ENCODE peak calls at places on chromosomes 11 and 22, in four cellular contexts. R, Y, P and U are unnamed samples.

GRCh38 chr11:26093206-26093605 is 238.7 kb upstream of the ANO3 start:
- DNase-seq in R (no peak), Y (no peak), P (no peak), U (no peak)

GRCh38 chr11:57072640-57073039 is 83.9 kb downstream of the OR5AK2 start:
- DNase-seq in R (no peak), Y (no peak), P (no peak), U (no peak)

GRCh38 chr11:75408852-75409219 is 9.5 kb downstream of the RPS3 start:
- DNase-seq in R (no peak), Y (no peak), P (no peak), U (no peak)

GRCh38 chr11:119787074-119787461 is 58.1 kb upstream of the NECTIN1 start:
- DNase-seq in R (no peak), Y (no peak), P (no peak), U (no peak)

GRCh38 chr22:45602824-45603301 is 68.8 kb upstream of the ATXN10 start:
- DNase-seq in R (no peak), Y (no peak), P (no peak), U (peak)

GRCh38 chr11:45180158-45180887 is 33.9 kb downstream of the PRDM11 start:
- DNase-seq in R (no peak), Y (peak), P (peak), U (peak)

GRCh38 chr22:41256898-41257260 is 16.1 kb upstream of the CHADL start:
- DNase-seq in R (no peak), Y (no peak), P (peak), U (no peak)

GRCh38 chr11:96447711-96448110 is 57.9 kb downstream of the JRKL start:
- DNase-seq in R (no peak), Y (no peak), P (no peak), U (no peak)

GRCh38 chr11:107259826-107260225 is 197.8 kb downstream of the CWF19L2 start:
- DNase-seq in R (no peak), Y (no peak), P (peak), U (no peak)

GRCh38 chr11:5291207-5291838 is 10.4 kb downstream of the OR51B4 start:
- DNase-seq in R (no peak), Y (no peak), P (no peak), U (no peak)

GRCh38 chr11:2888266-2888968 is 2.8 kb upstream of the CDKN1C start:
- DNase-seq in R (no peak), Y (peak), P (peak), U (peak)

GRCh38 chr11:86671386-86672006 is 920 bp downstream of the ME3 start:
- DNase-seq in R (no peak), Y (peak), P (peak), U (peak)
- TF ChIP-seq CTCF in R (no peak), Y (no peak), P (no peak), U (no peak)

GRCh38 chr22:38262051-38262795 is 10.6 kb downstream of the TMEM184B start:
- DNase-seq in R (no peak), Y (peak), P (no peak), U (peak)

GRCh38 chr22:38261478-38261803 is 11.4 kb downstream of the TMEM184B start:
- DNase-seq in R (no peak), Y (no peak), P (no peak), U (no peak)

GRCh38 chr22:38258895-38259294 is 13.9 kb downstream of the TMEM184B start:
- DNase-seq in R (no peak), Y (no peak), P (no peak), U (no peak)

GRCh38 chr22:38259370-38259769 is 13.4 kb downstream of the TMEM184B start:
- DNase-seq in R (no peak), Y (no peak), P (no peak), U (no peak)

DNA sequence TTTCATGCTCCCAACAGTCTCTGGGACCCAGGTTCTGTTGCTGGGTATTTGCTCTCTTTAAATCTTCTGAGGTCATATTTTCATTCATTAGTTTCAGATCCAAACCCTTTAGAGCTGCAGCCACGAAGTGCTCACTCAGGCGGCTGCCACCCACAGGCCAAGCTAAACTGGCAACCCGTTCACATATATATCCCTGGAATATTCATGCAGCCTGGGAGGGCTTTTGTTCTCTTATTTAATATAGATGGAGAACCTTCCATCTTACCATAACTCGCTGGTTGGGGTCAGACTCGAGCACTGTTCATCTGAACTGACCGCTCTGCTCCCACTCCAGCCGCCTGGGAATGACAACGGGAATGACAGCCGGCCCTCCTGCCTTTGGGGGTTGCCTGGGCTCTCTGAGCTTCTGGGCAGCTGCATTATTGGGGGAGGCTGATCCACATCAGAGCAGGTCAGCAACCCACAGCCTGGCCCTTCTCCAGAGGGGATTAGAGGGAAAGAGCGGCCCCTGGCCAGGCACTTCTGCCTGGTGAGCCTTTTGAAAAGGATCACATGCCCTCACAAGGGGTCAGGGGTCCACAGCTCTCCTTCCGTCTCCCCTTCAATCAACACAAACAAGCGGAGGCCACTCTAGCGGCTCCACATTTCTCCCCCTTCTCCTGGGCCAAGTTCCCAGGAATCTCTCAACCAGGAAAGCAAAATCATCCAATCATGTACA is 11.9 kb downstream of the TMEM184B start:
- DNase-seq in R (no peak), Y (peak), P (no peak), U (no peak)
- TF ChIP-seq CTCF in R (no peak), Y (peak), P (no peak), U (no peak)

DNA sequence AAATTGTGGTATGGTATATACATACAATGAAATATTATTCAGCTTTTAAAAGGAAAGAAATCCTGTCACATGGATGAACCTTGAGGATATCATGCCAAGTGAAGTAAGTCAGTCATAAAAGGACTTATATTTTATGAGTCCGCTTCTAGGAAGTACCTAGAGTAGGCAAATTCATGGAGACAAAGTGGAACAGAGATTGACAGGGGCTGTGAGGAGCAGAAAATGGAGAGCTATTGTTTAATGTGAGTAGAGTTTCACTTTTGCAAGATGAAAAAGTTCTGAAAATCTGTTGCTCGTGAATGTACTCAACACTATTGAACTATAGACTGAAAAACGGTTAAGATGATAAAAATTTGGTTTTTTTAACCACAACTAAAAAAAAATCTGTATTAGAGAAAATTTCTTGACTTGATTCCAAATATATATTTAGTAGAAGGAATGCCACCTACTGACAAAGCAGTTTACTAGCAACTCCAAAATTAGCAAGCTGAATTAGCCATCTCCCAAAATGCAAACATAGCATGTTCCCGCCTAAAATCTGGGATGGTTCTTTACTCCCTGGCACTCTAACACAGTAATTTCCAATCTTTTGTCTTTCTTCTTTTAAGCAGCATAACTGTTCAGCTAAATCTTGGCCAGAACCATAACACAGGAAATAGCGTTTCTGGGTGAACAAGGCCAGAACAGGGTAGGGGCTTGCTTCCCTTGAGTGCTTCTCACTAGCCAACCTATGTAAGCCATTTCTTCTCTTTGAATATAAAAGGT is 1.5 kb downstream of the UFD1 start:
- DNase-seq in R (no peak), Y (no peak), P (no peak), U (no peak)
- TF ChIP-seq CTCF in R (no peak), Y (no peak), P (no peak), U (no peak)

GRCh38 chr11:99234534-99234933 is 213.8 kb downstream of the CNTN5 start:
- DNase-seq in R (no peak), Y (no peak), P (no peak), U (no peak)

DNA sequence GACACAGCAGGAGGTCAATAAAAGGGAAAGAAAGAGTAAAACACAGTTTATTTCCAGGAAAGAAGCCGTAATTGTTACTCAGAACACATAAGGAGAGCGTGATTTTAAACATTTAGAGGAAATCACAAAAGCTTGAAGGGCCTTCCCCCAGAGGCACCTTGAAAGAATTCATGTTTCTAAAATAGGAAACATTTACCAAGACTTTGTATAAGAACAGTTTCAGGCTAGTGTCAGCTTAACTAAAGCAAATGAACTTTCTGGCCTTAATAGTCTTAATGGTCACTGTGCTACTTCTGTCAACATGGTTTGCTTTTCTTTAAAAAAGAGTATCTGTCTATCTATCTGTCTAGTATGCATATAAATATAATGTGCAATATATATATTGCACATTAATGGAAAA is 208.8 kb downstream of the CNTN5 start:
- DNase-seq in R (no peak), Y (no peak), P (no peak), U (no peak)
- TF ChIP-seq CTCF in R (no peak), Y (no peak), P (no peak), U (no peak)

GRCh38 chr11:123654566-123655081 is at the start of gene SCN3B:
- DNase-seq in R (no peak), Y (peak), P (peak), U (peak)

GRCh38 chr11:123659311-123659710 is 4.9 kb upstream of the SCN3B start:
- DNase-seq in R (no peak), Y (no peak), P (no peak), U (no peak)

GRCh38 chr11:123653997-123654565 is 343 bp downstream of the SCN3B start:
- DNase-seq in R (no peak), Y (no peak), P (peak), U (peak)

GRCh38 chr11:123650901-123651300 is 3.5 kb downstream of the SCN3B start:
- DNase-seq in R (no peak), Y (no peak), P (no peak), U (no peak)

DNA sequence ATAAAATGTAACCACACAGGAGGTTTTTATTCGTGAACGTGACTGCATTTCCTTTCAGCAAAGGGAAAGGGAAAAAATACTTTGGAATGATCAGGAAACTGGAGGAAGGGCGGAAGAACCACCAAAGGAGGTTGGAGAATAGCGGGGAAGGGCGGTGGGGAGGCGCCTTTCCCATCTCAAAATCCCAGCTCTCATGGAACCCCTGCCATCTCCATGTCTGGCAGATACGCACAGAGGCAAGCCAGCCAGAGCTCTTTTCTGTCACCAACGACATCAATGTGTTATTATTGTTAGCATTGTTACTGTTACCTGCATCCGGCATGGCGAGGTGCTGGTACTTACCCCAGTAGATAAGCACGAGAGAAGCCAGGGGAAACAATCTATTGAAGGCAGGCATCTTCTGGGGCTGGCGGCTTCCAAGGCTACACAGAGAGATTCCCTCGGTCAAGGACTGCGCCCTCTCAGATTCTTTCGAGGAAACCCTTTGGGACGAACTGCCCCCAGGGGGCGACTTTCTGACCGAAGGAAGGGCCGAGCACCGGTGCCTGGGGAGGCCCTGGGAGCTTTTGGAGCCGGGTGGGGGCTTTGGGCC is 923 bp downstream of the SCN3B start:
- DNase-seq in R (no peak), Y (peak), P (no peak), U (no peak)
- TF ChIP-seq CTCF in R (no peak), Y (peak), P (no peak), U (peak)